ENCODE peak calls at places on chromosomes 1 and 21, in ten cellular contexts. I, V, D, B, K, N, Y, W, P and Q are unnamed samples.

GRCh38 chr1:247297263-247298123 is 34.2 kb downstream of the ZNF496 start:
- DNase-seq in I (no peak), V (no peak), D (no peak), B (no peak), K (no peak), N (no peak), Y (no peak), W (no peak), P (no peak), Q (no peak)

GRCh38 chr1:4308826-4309225 is 345.6 kb upstream of the AJAP1 start:
- DNase-seq in I (no peak), V (no peak), D (no peak), B (no peak), K (no peak), N (no peak), Y (no peak), W (no peak), P (no peak), Q (no peak)

GRCh38 chr1:243713470-243714186 is 136.4 kb downstream of the AKT3 start:
- DNase-seq in I (no peak), V (no peak), D (peak), B (peak), K (peak), N (no peak), Y (no peak), W (no peak), P (no peak), Q (no peak)

GRCh38 chr1:165815725-165816124 is 11.7 kb upstream of the UCK2 start:
- DNase-seq in I (no peak), V (no peak), D (no peak), B (no peak), K (no peak), N (no peak), Y (no peak), W (no peak), P (no peak), Q (no peak)

GRCh38 chr1:21084111-21084510 is 92.6 kb downstream of the EIF4G3 start:
- DNase-seq in I (no peak), V (no peak), D (no peak), B (no peak), K (no peak), N (no peak), Y (no peak), W (no peak), P (no peak), Q (no peak)

GRCh38 chr1:51558375-51558924 is 39.4 kb upstream of the EPS15 start:
- DNase-seq in I (no peak), V (no peak), D (no peak), B (no peak), K (no peak), N (no peak), Y (no peak), W (no peak), P (peak), Q (no peak)

GRCh38 chr1:37307907-37308570 is 166.3 kb upstream of the ZC3H12A start:
- DNase-seq in I (no peak), V (no peak), D (peak), B (no peak), K (no peak), N (no peak), Y (no peak), W (no peak), P (no peak), Q (no peak)

GRCh38 chr1:67261646-67262045 is 46.0 kb upstream of the IL12RB2 start:
- DNase-seq in I (no peak), V (no peak), D (no peak), B (no peak), K (no peak), N (peak), Y (no peak), W (no peak), P (no peak), Q (no peak)

GRCh38 chr1:4726620-4727341 is 72.4 kb downstream of the AJAP1 start:
- DNase-seq in I (no peak), V (no peak), D (no peak), B (no peak), K (no peak), N (no peak), Y (no peak), W (peak), P (no peak), Q (no peak)

GRCh38 chr1:56795864-56796263 is 23.3 kb downstream of the FYB2 start:
- DNase-seq in I (no peak), V (no peak), D (no peak), B (no peak), K (no peak), N (no peak), Y (no peak), W (no peak), P (no peak), Q (no peak)

GRCh38 chr21:37780991-37781983 is 135.0 kb downstream of the KCNJ6 start:
- DNase-seq in I (no peak), V (no peak), D (no peak), B (no peak), K (no peak), N (no peak), Y (no peak), W (no peak), P (no peak), Q (no peak)

GRCh38 chr1:213530607-213531320 is 457.0 kb upstream of the PROX1 start:
- DNase-seq in I (no peak), V (no peak), D (no peak), B (no peak), K (no peak), N (no peak), Y (no peak), W (no peak), P (no peak), Q (no peak)

GRCh38 chr1:59292557-59292956 is 4.3 kb upstream of the FGGY start:
- DNase-seq in I (peak), V (no peak), D (no peak), B (no peak), K (peak), N (no peak), Y (no peak), W (no peak), P (no peak), Q (no peak)

GRCh38 chr1:159924025-159924790 is 1.1 kb downstream of the TAGLN2 start:
- DNase-seq in I (no peak), V (peak), D (no peak), B (peak), K (peak), N (peak), Y (peak), W (peak), P (peak), Q (no peak)

GRCh38 chr1:110596312-110596711 is 9.8 kb downstream of the KCNA2 start:
- DNase-seq in I (no peak), V (no peak), D (no peak), B (no peak), K (no peak), N (no peak), Y (no peak), W (no peak), P (no peak), Q (no peak)

GRCh38 chr1:94855307-94855700 is 35.1 kb downstream of the SLC44A3 start:
- DNase-seq in I (no peak), V (no peak), D (no peak), B (no peak), K (no peak), N (no peak), Y (no peak), W (no peak), P (no peak), Q (peak)

GRCh38 chr1:175504875-175505555 is 238.4 kb downstream of the TNR start:
- DNase-seq in I (no peak), V (no peak), D (no peak), B (no peak), K (no peak), N (no peak), Y (no peak), W (no peak), P (no peak), Q (peak)

GRCh38 chr1:22104865-22105437 is 37.9 kb downstream of the WNT4 start:
- DNase-seq in I (no peak), V (no peak), D (no peak), B (no peak), K (no peak), N (peak), Y (no peak), W (no peak), P (no peak), Q (no peak)

GRCh38 chr1:40774266-40774998 is 9.2 kb upstream of the KCNQ4 start:
- DNase-seq in I (peak), V (peak), D (no peak), B (peak), K (peak), N (peak), Y (peak), W (peak), P (peak), Q (peak)

GRCh38 chr1:183881387-183882084 is 76.6 kb downstream of the RGL1 start:
- DNase-seq in I (no peak), V (no peak), D (no peak), B (peak), K (no peak), N (no peak), Y (peak), W (no peak), P (peak), Q (no peak)

GRCh38 chr1:202710070-202711025 is at the start of gene SYT2:
- DNase-seq in I (peak), V (no peak), D (no peak), B (peak), K (no peak), N (no peak), Y (peak), W (peak), P (peak), Q (peak)